ENCODE peak calls at places on chromosomes 3 and 15, in four cellular contexts. One of them, this sample, is unnamed. For H3K4me1, the result is how much of the 10 kb centered on the place peaks cover.

GRCh38 chr3:60010778-60011177 is 961.0 kb upstream of the CFAP20DC start:
- DNase-seq in IMR-90: no peak
- DNase-seq in vagina: no peak
- DNase-seq in lower lobe of right lung: no peak
- DNase-seq in this sample: no peak

GRCh38 chr3:108127301-108127988 is 36.6 kb upstream of the CD47 start:
- DNase-seq in vagina: no peak
- DNase-seq in lower lobe of right lung: no peak
- DNase-seq in IMR-90: no peak
- DNase-seq in this sample: no peak

GRCh38 chr15:57283774-57284508 is 92.4 kb upstream of the CGNL1 start:
- DNase-seq in IMR-90: peak
- DNase-seq in lower lobe of right lung: no peak
- DNase-seq in vagina: no peak
- DNase-seq in this sample: no peak

GRCh38 chr3:11563159-11563558 is 80.6 kb downstream of the VGLL4 start:
- DNase-seq in vagina: peak
- DNase-seq in IMR-90: no peak
- DNase-seq in lower lobe of right lung: no peak
- DNase-seq in this sample: no peak

GRCh38 chr3:3615533-3615932 is 183.7 kb upstream of the LRRN1 start:
- DNase-seq in lower lobe of right lung: no peak
- DNase-seq in IMR-90: no peak
- DNase-seq in vagina: no peak
- DNase-seq in this sample: no peak

GRCh38 chr3:50192689-50193141 is 1.3 kb downstream of the GNAT1 start:
- DNase-seq in lower lobe of right lung: peak
- DNase-seq in IMR-90: peak
- DNase-seq in vagina: no peak
- DNase-seq in this sample: peak

GRCh38 chr15:80854104-80854503 is 74.9 kb downstream of the CEMIP start:
- DNase-seq in lower lobe of right lung: no peak
- DNase-seq in vagina: no peak
- DNase-seq in IMR-90: no peak
- DNase-seq in this sample: no peak

GRCh38 chr3:186476044-186476468 is 68.1 kb downstream of the CRYGS start:
- DNase-seq in vagina: peak
- DNase-seq in lower lobe of right lung: no peak
- DNase-seq in IMR-90: peak
- DNase-seq in this sample: no peak

GRCh38 chr3:99637041-99637380 is 1.4 kb upstream of the COL8A1 start:
- DNase-seq in lower lobe of right lung: no peak
- DNase-seq in vagina: no peak
- DNase-seq in IMR-90: no peak
- DNase-seq in this sample: no peak

GRCh38 chr3:33440578-33441321 is 545 bp upstream of the UBP1 start:
- DNase-seq in vagina: peak
- DNase-seq in lower lobe of right lung: peak
- DNase-seq in IMR-90: peak
- DNase-seq in this sample: peak

GRCh38 chr3:98534734-98535133 is 3.0 kb downstream of the GPR15 start:
- DNase-seq in lower lobe of right lung: no peak
- DNase-seq in IMR-90: no peak
- DNase-seq in vagina: no peak
- DNase-seq in this sample: no peak

GRCh38 chr3:148943531-148944200 is 47.7 kb upstream of the GYG1 start:
- DNase-seq in lower lobe of right lung: no peak
- DNase-seq in vagina: no peak
- DNase-seq in IMR-90: peak
- DNase-seq in this sample: no peak

GRCh38 chr15:68114356-68114755 is 60.2 kb downstream of the PIAS1 start:
- DNase-seq in lower lobe of right lung: no peak
- DNase-seq in IMR-90: peak
- DNase-seq in vagina: no peak
- DNase-seq in this sample: no peak

GRCh38 chr3:127775398-127776109 is 46.8 kb downstream of the MGLL start:
- DNase-seq in vagina: no peak
- DNase-seq in IMR-90: peak
- DNase-seq in lower lobe of right lung: no peak
- DNase-seq in this sample: peak

GRCh38 chr3:71101014-71101413 is 482.5 kb downstream of the FOXP1 start:
- DNase-seq in IMR-90: peak
- DNase-seq in lower lobe of right lung: no peak
- DNase-seq in vagina: no peak
- DNase-seq in this sample: no peak

GRCh38 chr3:158791259-158791920 is 10.5 kb upstream of the MFSD1 start:
- DNase-seq in vagina: no peak
- DNase-seq in IMR-90: peak
- DNase-seq in lower lobe of right lung: no peak
- DNase-seq in this sample: no peak

GRCh38 chr15:98547741-98548166 is 100.6 kb upstream of the IGF1R start:
- DNase-seq in vagina: no peak
- DNase-seq in lower lobe of right lung: peak
- DNase-seq in IMR-90: no peak
- DNase-seq in this sample: no peak

GRCh38 chr3:129059311-129059975 is 1.1 kb upstream of the GP9 start:
- DNase-seq in IMR-90: no peak
- DNase-seq in vagina: no peak
- DNase-seq in lower lobe of right lung: peak
- DNase-seq in this sample: no peak

GRCh38 chr3:186456636-186457265 is 87.4 kb downstream of the CRYGS start:
- DNase-seq in vagina: no peak
- DNase-seq in lower lobe of right lung: no peak
- DNase-seq in IMR-90: no peak
- DNase-seq in this sample: no peak

GRCh38 chr15:100131321-100132224 is 210.2 kb downstream of the ADAMTS17 start:
- DNase-seq in lower lobe of right lung: peak
- DNase-seq in vagina: no peak
- DNase-seq in IMR-90: peak
- DNase-seq in this sample: no peak

GRCh38 chr3:136639069-136639468 is 113.1 kb downstream of the STAG1 start:
- DNase-seq in IMR-90: no peak
- DNase-seq in lower lobe of right lung: no peak
- DNase-seq in vagina: no peak
- DNase-seq in this sample: no peak

GRCh38 chr3:179739816-179740594 is 87.2 kb downstream of the USP13 start:
- DNase-seq in vagina: no peak
- DNase-seq in IMR-90: no peak
- DNase-seq in lower lobe of right lung: no peak
- DNase-seq in this sample: no peak

GRCh38 chr15:90231028-90232017 is 2.4 kb downstream of the CIB1 start:
- DNase-seq in vagina: no peak
- DNase-seq in lower lobe of right lung: peak
- DNase-seq in IMR-90: no peak
- DNase-seq in this sample: peak

GRCh38 chr15:72994778-72995177 is 57.5 kb upstream of the NEO1 start:
- DNase-seq in lower lobe of right lung: no peak
- DNase-seq in vagina: no peak
- DNase-seq in IMR-90: no peak
- DNase-seq in this sample: no peak

GRCh38 chr3:190381356-190381940 is 6.5 kb upstream of the CLDN16 start:
- DNase-seq in vagina: no peak
- DNase-seq in IMR-90: peak
- DNase-seq in lower lobe of right lung: no peak
- DNase-seq in this sample: no peak

GRCh38 chr3:172157566-172158258 is 118.3 kb downstream of the FNDC3B start:
- DNase-seq in lower lobe of right lung: no peak
- DNase-seq in vagina: no peak
- DNase-seq in IMR-90: no peak
- DNase-seq in this sample: no peak

GRCh38 chr3:146817705-146818104 is 212.6 kb upstream of the PLSCR5 start:
- DNase-seq in lower lobe of right lung: no peak
- DNase-seq in vagina: no peak
- DNase-seq in IMR-90: peak
- DNase-seq in this sample: no peak

GRCh38 chr3:55485208-55485791 is 1.8 kb downstream of the WNT5A start:
- DNase-seq in lower lobe of right lung: peak
- DNase-seq in IMR-90: peak
- DNase-seq in vagina: no peak
- DNase-seq in this sample: peak

GRCh38 chr15:74121858-74122257 is 8.5 kb upstream of the ISLR2 start:
- DNase-seq in IMR-90: no peak
- DNase-seq in vagina: no peak
- DNase-seq in lower lobe of right lung: no peak
- DNase-seq in this sample: no peak

GRCh38 chr15:74124196-74124595 is 6.2 kb upstream of the ISLR2 start:
- DNase-seq in IMR-90: no peak
- DNase-seq in vagina: no peak
- DNase-seq in lower lobe of right lung: no peak
- DNase-seq in this sample: no peak

GRCh38 chr15:74122403-74123130 is 7.8 kb upstream of the ISLR2 start:
- DNase-seq in IMR-90: no peak
- DNase-seq in vagina: no peak
- DNase-seq in lower lobe of right lung: no peak
- DNase-seq in this sample: no peak

GRCh38 chr15:74123131-74123429 is 7.3 kb upstream of the ISLR2 start:
- DNase-seq in lower lobe of right lung: no peak
- DNase-seq in vagina: peak
- DNase-seq in IMR-90: no peak
- DNase-seq in this sample: no peak

GRCh38 chr15:74123685-74124084 is 6.7 kb upstream of the ISLR2 start:
- DNase-seq in lower lobe of right lung: no peak
- DNase-seq in vagina: peak
- DNase-seq in IMR-90: no peak
- DNase-seq in this sample: no peak
- H3K4me3 ChIP-seq in lower lobe of right lung: no peak
- H3K4me3 ChIP-seq in vagina: no peak
- H3K4me3 ChIP-seq in IMR-90: no peak
- H3K4me3 ChIP-seq in this sample: no peak

GRCh38 chr3:48470286-48470685 is 23.7 kb downstream of the ATRIP start:
- DNase-seq in IMR-90: no peak
- DNase-seq in vagina: no peak
- DNase-seq in lower lobe of right lung: no peak
- DNase-seq in this sample: no peak

GRCh38 chr3:48472923-48473616 is 26.5 kb downstream of the ATRIP start:
- DNase-seq in vagina: peak
- DNase-seq in IMR-90: peak
- DNase-seq in lower lobe of right lung: peak
- DNase-seq in this sample: peak

GRCh38 chr3:48473617-48473952 is 27.0 kb downstream of the ATRIP start:
- DNase-seq in IMR-90: no peak
- DNase-seq in lower lobe of right lung: no peak
- DNase-seq in vagina: no peak
- DNase-seq in this sample: no peak

GRCh38 chr3:48474619-48475018 is 28.1 kb downstream of the ATRIP start:
- DNase-seq in IMR-90: no peak
- DNase-seq in vagina: no peak
- DNase-seq in lower lobe of right lung: no peak
- DNase-seq in this sample: no peak

GRCh38 chr3:48472673-48472922 is 26.1 kb downstream of the ATRIP start:
- DNase-seq in lower lobe of right lung: peak
- DNase-seq in IMR-90: no peak
- DNase-seq in vagina: no peak
- DNase-seq in this sample: peak
- H3K4me1 ChIP-seq in lower lobe of right lung: half or more
- H3K4me1 ChIP-seq in IMR-90: under half
- H3K4me1 ChIP-seq in vagina: half or more
- H3K4me1 ChIP-seq in this sample: under half

GRCh38 chr3:187781001-187781400 is 35.7 kb upstream of the BCL6 start:
- DNase-seq in vagina: no peak
- DNase-seq in IMR-90: no peak
- DNase-seq in lower lobe of right lung: no peak
- DNase-seq in this sample: no peak
- H3K4me3 ChIP-seq in vagina: no peak
- H3K4me3 ChIP-seq in IMR-90: no peak
- H3K4me3 ChIP-seq in lower lobe of right lung: no peak
- H3K4me3 ChIP-seq in this sample: no peak

GRCh38 chr3:15325228-15325627 is 7.2 kb downstream of the SH3BP5 start:
- DNase-seq in vagina: no peak
- DNase-seq in IMR-90: peak
- DNase-seq in lower lobe of right lung: no peak
- DNase-seq in this sample: no peak
- H3K4me1 ChIP-seq in vagina: half or more
- H3K4me1 ChIP-seq in IMR-90: under half
- H3K4me1 ChIP-seq in lower lobe of right lung: half or more
- H3K4me1 ChIP-seq in this sample: under half

DNA sequence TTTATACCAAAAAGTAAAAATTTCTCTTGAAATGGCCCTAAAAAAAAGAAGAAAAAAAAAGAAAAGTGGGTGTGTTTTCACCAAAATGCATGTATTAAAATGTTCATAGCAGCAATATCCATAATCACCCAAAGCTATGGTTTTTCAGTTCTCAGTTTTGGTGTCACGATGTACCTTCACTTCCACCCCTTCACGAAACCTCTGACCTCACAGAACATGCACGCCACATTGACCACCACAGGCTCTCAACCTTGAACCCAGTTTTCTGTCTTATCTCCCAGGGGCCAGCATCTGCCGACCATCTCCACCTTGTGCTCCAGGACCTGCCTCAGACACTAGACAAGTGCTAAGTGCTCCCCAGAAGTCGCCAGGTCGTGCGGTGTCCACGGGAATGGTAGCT is 30.4 kb downstream of the COLQ start:
- DNase-seq in lower lobe of right lung: no peak
- DNase-seq in IMR-90: no peak
- DNase-seq in vagina: no peak
- DNase-seq in this sample: no peak
- H3K4me3 ChIP-seq in lower lobe of right lung: no peak
- H3K4me3 ChIP-seq in IMR-90: no peak
- H3K4me3 ChIP-seq in vagina: no peak
- H3K4me3 ChIP-seq in this sample: no peak

DNA sequence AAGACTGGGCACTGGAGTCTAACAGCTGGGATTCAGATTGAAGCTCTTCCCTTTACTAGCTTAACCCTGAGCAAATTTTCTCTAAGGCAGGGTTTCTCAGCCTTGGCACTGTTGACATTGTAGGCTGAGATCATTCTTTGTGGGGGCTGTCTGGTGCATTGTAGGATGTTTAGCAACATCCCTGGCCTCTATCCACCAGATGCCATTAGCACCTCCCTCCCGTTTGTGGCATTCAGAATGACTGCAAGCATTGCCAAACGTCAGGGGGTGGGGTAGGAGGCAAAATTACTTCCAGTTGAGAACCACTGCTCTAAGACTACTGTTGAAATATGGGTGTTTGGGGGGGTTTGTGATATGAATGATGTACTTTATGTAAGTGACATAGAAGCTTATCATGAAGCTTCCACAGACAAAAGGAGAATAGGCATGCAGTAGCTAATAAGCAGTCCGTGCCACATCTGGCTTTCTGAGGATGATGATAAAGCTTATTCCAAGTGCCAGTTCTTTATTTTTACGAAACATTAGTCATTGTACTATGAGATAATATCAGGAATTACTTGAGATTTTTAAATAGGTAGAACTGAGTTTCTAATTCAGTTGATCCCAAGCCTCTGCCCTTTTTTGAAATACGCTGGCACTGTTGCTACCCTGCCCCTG is 39.3 kb downstream of the NKIRAS1 start:
- DNase-seq in IMR-90: peak
- DNase-seq in lower lobe of right lung: no peak
- DNase-seq in vagina: no peak
- DNase-seq in this sample: no peak
- H3K4me1 ChIP-seq in IMR-90: under half
- H3K4me1 ChIP-seq in lower lobe of right lung: under half
- H3K4me1 ChIP-seq in vagina: under half
- H3K4me1 ChIP-seq in this sample: under half